ENCODE peak calls at places on chromosomes 6 and 20, in four cellular contexts. One of them, this sample, is unnamed.

GRCh38 chr20:531608-532007 is 12.0 kb downstream of the CSNK2A1 start:
- DNase-seq in pons: no peak
- DNase-seq in GM12892: no peak
- DNase-seq in adrenal gland: no peak
- DNase-seq in this sample: no peak

GRCh38 chr20:22791432-22791831 is 207.1 kb upstream of the FOXA2 start:
- DNase-seq in adrenal gland: no peak
- DNase-seq in pons: no peak
- DNase-seq in GM12892: no peak
- DNase-seq in this sample: no peak

GRCh38 chr6:167937948-167938911 is 59.2 kb upstream of the KIF25 start:
- DNase-seq in adrenal gland: no peak
- DNase-seq in pons: peak; percentile 42
- DNase-seq in GM12892: no peak
- DNase-seq in this sample: no peak

GRCh38 chr6:31441368-31442267 is 38.2 kb downstream of the MICA start:
- DNase-seq in GM12892: peak; percentile 62
- DNase-seq in adrenal gland: peak; percentile 88
- DNase-seq in pons: peak; percentile 60
- DNase-seq in this sample: peak; percentile 91

GRCh38 chr6:156427345-156427744 is 349.8 kb upstream of the ARID1B start:
- DNase-seq in pons: peak; percentile 11
- DNase-seq in adrenal gland: no peak
- DNase-seq in GM12892: no peak
- DNase-seq in this sample: no peak

GRCh38 chr20:53764416-53764800 is 170.8 kb upstream of the ZNF217 start:
- DNase-seq in GM12892: no peak
- DNase-seq in adrenal gland: no peak
- DNase-seq in pons: no peak
- DNase-seq in this sample: no peak

GRCh38 chr6:112021911-112022310 is 32.0 kb upstream of the CCN6 start:
- DNase-seq in GM12892: no peak
- DNase-seq in adrenal gland: no peak
- DNase-seq in pons: no peak
- DNase-seq in this sample: no peak

GRCh38 chr6:87155920-87156600 is 695 bp downstream of the ZNF292 start:
- DNase-seq in adrenal gland: peak; percentile 58
- DNase-seq in pons: peak; percentile 46
- DNase-seq in GM12892: no peak
- DNase-seq in this sample: peak; percentile 73